ENCODE peak calls at places on chromosome X, in ten cellular contexts. R, C, H, U, V, L, N, X, B and F are unnamed samples.

GRCh38 chrX:115400960-115401359 is 111.4 kb downstream of the LUZP4 start:
- DNase-seq in U (no peak), C (peak), B (no peak), X (no peak), V (no peak), H (no peak), L (peak), N (peak), R (no peak), F (peak)

GRCh38 chrX:39992300-39992699 is 105.5 kb downstream of the BCOR start:
- DNase-seq in X (no peak), V (no peak), L (no peak), U (no peak), H (no peak), N (no peak), B (no peak), R (no peak), C (no peak), F (no peak)

GRCh38 chrX:103783971-103784370 is 7.3 kb downstream of the PLP1 start:
- DNase-seq in R (peak), H (no peak), V (peak), N (no peak), L (no peak), U (no peak), C (no peak), X (no peak), B (no peak), F (no peak)

GRCh38 chrX:148133099-148133725 is 152.1 kb downstream of the FMR1NB start:
- DNase-seq in H (peak), L (no peak), C (peak), U (no peak), V (no peak), B (no peak), R (peak), N (peak), X (no peak), F (no peak)

GRCh38 chrX:40061871-40062524 is 35.8 kb downstream of the BCOR start:
- DNase-seq in R (no peak), L (no peak), C (no peak), N (no peak), H (no peak), B (peak), X (no peak), U (no peak), V (no peak), F (no peak)

GRCh38 chrX:83829874-83830273 is 31.1 kb upstream of the CYLC1 start:
- DNase-seq in B (no peak), C (no peak), L (no peak), U (no peak), R (no peak), H (no peak), V (no peak), X (no peak), N (no peak), F (no peak)

GRCh38 chrX:3415011-3415410 is 68.6 kb upstream of the MXRA5 start:
- DNase-seq in X (no peak), U (no peak), L (no peak), B (no peak), H (no peak), C (no peak), R (peak), N (no peak), V (no peak), F (no peak)

GRCh38 chrX:17990542-17990941 is 129.4 kb upstream of the RAI2 start:
- DNase-seq in H (no peak), R (no peak), L (no peak), C (no peak), V (no peak), N (no peak), U (no peak), B (no peak), X (no peak), F (no peak)

GRCh38 chrX:139246295-139246694 is 284.2 kb upstream of the F9 start:
- DNase-seq in N (no peak), C (no peak), R (peak), V (no peak), B (no peak), X (peak), L (no peak), H (no peak), U (no peak), F (no peak)

GRCh38 chrX:119501511-119502148 is 33.4 kb downstream of the SLC25A5 start:
- DNase-seq in X (peak), R (no peak), N (no peak), B (no peak), U (no peak), C (no peak), L (no peak), H (no peak), V (no peak), F (no peak)
- H3K4me2 ChIP-seq in X (peak), R (no peak), N (peak), B (no peak), U (no peak), C (no peak), L (no peak), H (no peak), V (no peak), F (no peak)

GRCh38 chrX:24204331-24204730 is 54.8 kb downstream of the ZFX start:
- DNase-seq in L (no peak), C (no peak), H (no peak), R (peak), U (no peak), X (peak), N (no peak), V (peak), B (no peak), F (no peak)
- H3K4me2 ChIP-seq in L (no peak), C (no peak), H (no peak), R (peak), U (no peak), X (no peak), N (peak), V (no peak), B (no peak), F (no peak)

GRCh38 chrX:112056886-112057285 is 25.7 kb downstream of the TRPC5 start:
- DNase-seq in C (no peak), R (no peak), B (no peak), V (no peak), X (no peak), H (no peak), N (no peak), L (no peak), U (no peak), F (peak)

GRCh38 chrX:112048707-112049106 is 33.9 kb downstream of the TRPC5 start:
- DNase-seq in X (no peak), U (no peak), R (no peak), V (no peak), H (no peak), L (no peak), C (peak), B (peak), N (no peak), F (peak)

GRCh38 chrX:112051546-112051945 is 31.0 kb downstream of the TRPC5 start:
- DNase-seq in C (no peak), H (no peak), R (no peak), N (no peak), V (no peak), B (no peak), L (no peak), U (peak), X (no peak), F (no peak)

GRCh38 chrX:112058255-112058654 is 24.3 kb downstream of the TRPC5 start:
- DNase-seq in C (peak), B (no peak), N (no peak), H (no peak), L (no peak), U (peak), R (peak), V (peak), X (no peak), F (no peak)

DNA sequence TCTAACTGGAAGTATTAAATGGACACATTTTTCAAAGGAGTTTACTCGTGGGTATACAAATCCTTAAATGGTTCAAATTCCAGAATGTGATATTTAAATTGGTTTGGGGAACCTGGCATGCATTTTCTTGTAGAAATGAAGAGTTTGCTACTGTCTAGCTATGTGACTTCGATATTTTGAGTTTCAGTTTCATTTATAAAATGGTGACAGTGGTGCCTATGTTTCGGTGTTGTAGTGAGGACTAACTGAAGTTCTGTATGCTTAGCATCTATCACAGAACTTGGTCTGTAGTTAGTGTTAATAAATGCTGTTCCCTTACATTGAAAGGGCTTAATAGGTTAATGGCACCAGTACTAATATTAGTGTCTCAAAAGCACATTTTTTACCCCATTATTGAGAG is 29.4 kb downstream of the TRPC5 start:
- DNase-seq in L (no peak), U (no peak), H (no peak), R (no peak), V (no peak), B (no peak), C (no peak), N (no peak), X (no peak), F (no peak)
- H3K4me2 ChIP-seq in L (no peak), U (no peak), H (no peak), R (no peak), V (no peak), B (no peak), C (no peak), N (no peak), X (no peak), F (no peak)

GRCh38 chrX:1452497-1453389 is at the start of gene ASMTL:
- DNase-seq in V (peak), B (peak), R (peak), L (peak), C (peak), X (peak), H (peak), N (peak), U (peak), F (peak)

GRCh38 chrX:1451251-1451675 is 1.4 kb downstream of the ASMTL start:
- DNase-seq in V (no peak), R (no peak), U (no peak), C (no peak), B (no peak), L (no peak), N (no peak), X (no peak), H (no peak), F (no peak)

GRCh38 chrX:1453951-1454785 is 1.5 kb upstream of the ASMTL start:
- DNase-seq in V (peak), C (peak), L (peak), X (peak), B (peak), U (peak), N (peak), H (peak), R (peak), F (peak)

GRCh38 chrX:1451676-1452496 is 823 bp downstream of the ASMTL start:
- DNase-seq in U (no peak), C (no peak), N (no peak), R (no peak), L (no peak), H (no peak), B (no peak), V (no peak), X (no peak), F (peak)

GRCh38 chrX:1453390-1453783 is 678 bp upstream of the ASMTL start:
- DNase-seq in V (no peak), U (no peak), L (no peak), X (no peak), B (no peak), R (no peak), H (no peak), N (no peak), C (no peak), F (no peak)
- H3K4me2 ChIP-seq in V (peak), U (peak), L (peak), X (peak), B (peak), R (peak), H (peak), N (peak), C (no peak), F (peak)

GRCh38 chrX:9515464-9515863 is 50.6 kb downstream of the TBL1X start:
- DNase-seq in X (no peak), N (no peak), U (no peak), B (no peak), V (no peak), R (no peak), L (no peak), C (no peak), H (no peak), F (no peak)
- H3K4me2 ChIP-seq in X (no peak), N (no peak), U (no peak), B (no peak), V (no peak), R (no peak), L (no peak), C (no peak), H (no peak), F (no peak)

DNA sequence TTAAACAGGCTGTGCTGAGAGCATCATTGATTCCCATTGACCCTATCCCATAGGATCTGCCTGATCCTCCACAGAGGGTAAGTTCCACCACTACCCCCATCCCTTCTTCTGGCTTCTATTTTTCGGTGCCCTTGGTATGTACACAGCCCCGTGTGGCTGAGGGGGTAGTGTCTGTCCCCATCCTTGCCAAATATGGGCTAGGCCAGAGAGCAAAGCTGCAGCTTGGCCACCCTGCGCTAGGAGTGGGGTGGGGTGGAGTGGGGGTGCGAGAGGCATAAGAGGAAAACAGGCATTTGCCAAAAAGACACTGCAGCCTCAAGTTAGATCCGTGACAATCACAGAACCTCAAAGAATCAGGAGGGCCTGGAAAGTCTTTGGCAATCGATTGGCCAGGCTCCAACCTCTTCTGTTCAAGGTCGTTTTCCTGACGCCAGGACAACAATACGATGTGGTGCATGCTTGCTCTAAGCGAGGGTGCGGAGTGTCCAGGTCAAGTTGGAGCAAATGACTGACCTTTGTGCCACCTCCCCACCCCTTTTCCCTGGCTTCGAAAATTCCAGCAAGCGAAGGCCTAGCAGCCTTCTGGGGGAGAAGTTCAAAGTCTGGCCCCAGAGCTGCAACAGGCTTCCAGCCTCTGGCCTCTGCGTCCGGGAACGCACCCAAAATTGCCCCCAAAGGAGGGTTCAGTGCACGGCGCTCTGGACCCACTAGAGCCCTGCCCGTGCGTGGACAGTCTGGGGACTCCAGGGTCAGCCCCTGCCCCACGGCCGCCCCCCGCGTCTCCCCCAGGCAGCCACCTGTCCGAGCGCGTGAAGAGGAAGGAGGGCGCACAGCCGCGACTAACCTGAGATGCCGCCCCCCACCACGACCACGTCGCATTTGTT is 598 bp downstream of the MAOB start:
- DNase-seq in R (peak), N (no peak), H (no peak), V (no peak), U (no peak), B (peak), X (no peak), L (no peak), C (no peak), F (no peak)
- H3K4me2 ChIP-seq in R (peak), N (no peak), H (peak), V (no peak), U (peak), B (peak), X (no peak), L (peak), C (no peak), F (peak)